ENCODE peak calls at places on chromosomes 6 and 20, in seven cellular contexts. V is NCI-H2081; S is AG08395; D is CD8-positive, alpha-beta T cell; P is NB4; R is Panc1; C is stimulated activated CD4-positive, alpha-beta T cell treated with anti-CD3 and anti-CD28 coated beads, Interleukin-2, amount 100 ng/mL, for 48 hours. G is an unnamed sample.

GRCh38 chr6:42193491-42193894 is 1.3 kb downstream of the GUCA1B start:
- DNase-seq in V (no peak), S (peak; percentile 32), D (no peak), P (no peak), R (no peak), C (no peak), G (no peak)

GRCh38 chr6:50381106-50381415 is 331.3 kb upstream of the DEFB112 start:
- DNase-seq in V (no peak), S (no peak), D (no peak), P (no peak), R (no peak), C (no peak), G (no peak)

GRCh38 chr6:24332306-24332705 is 25.6 kb downstream of the DCDC2 start:
- DNase-seq in V (no peak), S (no peak), D (no peak), P (no peak), R (no peak), C (no peak), G (no peak)

GRCh38 chr6:149060300-149060984 is 257.1 kb upstream of the TAB2 start:
- DNase-seq in V (peak; percentile 7), S (no peak), D (peak; percentile 58), P (peak; percentile 64), R (no peak), C (peak; percentile 32), G (peak; percentile 34)

GRCh38 chr6:3749991-3750323 is 1.6 kb downstream of the PXDC1 start:
- DNase-seq in V (no peak), S (peak; percentile 60), D (no peak), P (no peak), R (no peak), C (no peak), G (no peak)

GRCh38 chr6:53041356-53041755 is 23.8 kb upstream of the FBXO9 start:
- DNase-seq in V (no peak), S (peak; percentile 18), D (no peak), P (no peak), R (no peak), C (no peak), G (no peak)

GRCh38 chr20:62238569-62239277 is 402 bp downstream of the OSBPL2 start:
- DNase-seq in V (peak; percentile 46), S (peak; percentile 19), D (no peak), P (no peak), R (no peak), C (no peak), G (no peak)

GRCh38 chr6:149907317-149907716 is 9.4 kb upstream of the RAET1E start:
- DNase-seq in V (no peak), S (no peak), D (no peak), P (no peak), R (no peak), C (no peak), G (no peak)

GRCh38 chr6:87139236-87139635 is 16.1 kb upstream of the ZNF292 start:
- DNase-seq in V (peak; percentile 49), S (peak; percentile 63), D (peak; percentile 41), P (peak; percentile 72), R (no peak), C (peak; percentile 47), G (peak; percentile 72)

GRCh38 chr6:4852938-4853337 is 76.7 kb downstream of the CDYL start:
- DNase-seq in V (peak; percentile 29), S (no peak), D (no peak), P (no peak), R (no peak), C (no peak), G (no peak)

GRCh38 chr20:34312544-34313217 is 9.5 kb upstream of the AHCY start:
- DNase-seq in V (peak; percentile 87), S (peak; percentile 90), D (peak; percentile 89), P (peak; percentile 91), R (peak; percentile 91), C (peak; percentile 83), G (peak; percentile 78)

GRCh38 chr20:24658920-24659660 is 189.7 kb downstream of the SYNDIG1 start:
- DNase-seq in V (no peak), S (no peak), D (no peak), P (no peak), R (no peak), C (no peak), G (no peak)

GRCh38 chr20:44256961-44257360 is 9.9 kb downstream of the GDAP1L1 start:
- DNase-seq in V (no peak), S (no peak), D (no peak), P (no peak), R (no peak), C (no peak), G (no peak)

GRCh38 chr20:40304119-40304518 is 384.9 kb downstream of the MAFB start:
- DNase-seq in V (no peak), S (no peak), D (no peak), P (no peak), R (no peak), C (no peak), G (no peak)

GRCh38 chr6:42889815-42890214 is 10.4 kb downstream of the RPL7L1 start:
- DNase-seq in V (peak; percentile 21), S (no peak), D (no peak), P (no peak), R (no peak), C (no peak), G (no peak)

GRCh38 chr6:32116674-32117073 is 7.5 kb upstream of the TNXB start:
- DNase-seq in V (no peak), S (no peak), D (no peak), P (peak; percentile 44), R (no peak), C (no peak), G (no peak)

GRCh38 chr6:1024587-1024986 is 287.3 kb upstream of the FOXQ1 start:
- DNase-seq in V (no peak), S (peak; percentile 91), D (no peak), P (peak; percentile 86), R (no peak), C (no peak), G (no peak)

GRCh38 chr6:117605169-117605826 is 3.0 kb upstream of the GOPC start:
- DNase-seq in V (peak; percentile 64), S (peak; percentile 73), D (peak; percentile 43), P (peak; percentile 84), R (peak; percentile 70), C (peak; percentile 25), G (peak; percentile 71)

GRCh38 chr6:43951756-43952675 is 175.2 kb downstream of the MRPL14 start:
- DNase-seq in V (no peak), S (no peak), D (no peak), P (peak; percentile 46), R (no peak), C (no peak), G (no peak)

GRCh38 chr6:111793711-111794111 is 79.5 kb downstream of the FYN start:
- DNase-seq in V (no peak), S (no peak), D (peak; percentile 54), P (peak; percentile 88), R (no peak), C (no peak), G (no peak)

GRCh38 chr20:8938532-8938931 is 130.4 kb upstream of the PLCB4 start:
- DNase-seq in V (no peak), S (no peak), D (no peak), P (no peak), R (no peak), C (no peak), G (no peak)